ENCODE peak calls at places on chromosomes 13 and 19, in five cellular contexts. V is progenitor cell of endocrine pancreas, R is HT1080, X is hippocampal formation, J is psoas muscle. K is an unnamed sample.

GRCh38 chr13:46751811-46752635 is 44.9 kb downstream of the ESD start:
- DNase-seq in R (peak), J (no peak), X (no peak), V (no peak), K (peak)

GRCh38 chr19:3266792-3267469 is 42.5 kb downstream of the CELF5 start:
- DNase-seq in R (no peak), J (no peak), X (no peak), V (no peak), K (no peak)

GRCh38 chr13:48400820-48401219 is 12.1 kb downstream of the LPAR6 start:
- DNase-seq in V (no peak), X (no peak), J (no peak), R (peak), K (no peak)

GRCh38 chr13:28741080-28741479 is 22.3 kb upstream of the SLC46A3 start:
- DNase-seq in R (peak), V (no peak), J (no peak), X (no peak), K (no peak)

GRCh38 chr13:96041326-96042092 is 11.7 kb downstream of the UGGT2 start:
- DNase-seq in J (no peak), R (no peak), V (no peak), X (no peak), K (no peak)

GRCh38 chr13:44051405-44051804 is 171.7 kb downstream of the LACC1 start:
- DNase-seq in R (no peak), V (no peak), X (no peak), J (no peak), K (no peak)

GRCh38 chr13:81184556-81185265 is 843.8 kb upstream of the SPRY2 start:
- DNase-seq in V (no peak), J (no peak), R (peak), X (no peak), K (no peak)

GRCh38 chr19:49070416-49070815 is 2.1 kb downstream of the KCNA7 start:
- DNase-seq in J (no peak), R (no peak), X (no peak), V (no peak), K (no peak)

GRCh38 chr19:13132471-13133166 is 14.6 kb downstream of the NACC1 start:
- DNase-seq in R (peak), X (no peak), J (no peak), V (no peak), K (peak)

GRCh38 chr19:18436651-18437478 is 1.1 kb downstream of the ISYNA1 start:
- DNase-seq in R (no peak), J (peak), V (peak), X (peak), K (peak)

GRCh38 chr13:29923554-29924481 is 73.4 kb upstream of the UBL3 start:
- DNase-seq in V (peak), R (peak), X (no peak), J (peak), K (no peak)

GRCh38 chr19:47503130-47503822 is 11.6 kb downstream of the NAPA start:
- DNase-seq in V (no peak), J (no peak), X (no peak), R (no peak), K (no peak)

GRCh38 chr19:18662972-18663732 is 20.3 kb upstream of the CRTC1 start:
- DNase-seq in J (no peak), V (no peak), X (no peak), R (no peak), K (no peak)

GRCh38 chr13:26436914-26437313 is 120.6 kb upstream of the WASF3 start:
- DNase-seq in R (no peak), V (no peak), J (no peak), X (no peak), K (no peak)

GRCh38 chr13:71829542-71829941 is 37.5 kb downstream of the DACH1 start:
- DNase-seq in X (no peak), R (no peak), J (no peak), V (no peak), K (no peak)

GRCh38 chr19:55283548-55284393 is at the start of gene BRSK1:
- DNase-seq in J (peak), X (peak), V (peak), R (no peak), K (no peak)

GRCh38 chr13:110921209-110921608 is 6.3 kb upstream of the ANKRD10 start:
- DNase-seq in R (no peak), V (no peak), J (no peak), X (no peak), K (no peak)

K was measured in KG1.